ENCODE peak calls at places on chromosome 3, in nine cellular contexts. S is effector CD4-positive, alpha-beta T cell; L is non-pigmented ciliary epithelial cell; N is PC-9; P is brain pericyte; M is EH; O is PC-3; H is amygdala; B is astrocyte of the spinal cord. A is an unnamed sample.

GRCh38 chr3:12897537-12898289 is 56.3 kb upstream of the RPL32 start:
- DNase-seq in N (no peak), S (no peak), B (peak; percentile 14), M (peak; percentile 29), O (peak; percentile 82), L (no peak), H (no peak), P (no peak), A (no peak)

GRCh38 chr3:124839896-124840295 is 47.3 kb downstream of the ITGB5 start:
- DNase-seq in M (no peak), N (no peak), P (no peak), B (no peak), O (no peak), S (no peak), L (no peak), H (no peak), A (no peak)

GRCh38 chr3:31011383-31011782 is 116.9 kb upstream of the GADL1 start:
- DNase-seq in L (no peak), P (peak; percentile 31), B (no peak), N (no peak), O (peak; percentile 79), H (no peak), M (no peak), S (no peak), A (no peak)

GRCh38 chr3:171974986-171975837 is 64.2 kb upstream of the FNDC3B start:
- DNase-seq in B (no peak), L (peak; percentile 76), S (no peak), N (no peak), H (no peak), O (no peak), P (no peak), M (peak; percentile 85), A (no peak)

GRCh38 chr3:67653425-67654098 is 850 bp downstream of the SUCLG2 start:
- DNase-seq in P (no peak), H (no peak), O (peak; percentile 5), M (peak; percentile 35), L (no peak), B (no peak), S (no peak), N (no peak), A (no peak)

GRCh38 chr3:14404396-14405119 is 2.2 kb downstream of the SLC6A6 start:
- DNase-seq in P (no peak), N (no peak), L (no peak), S (no peak), M (no peak), B (no peak), H (no peak), O (no peak), A (no peak)

GRCh38 chr3:173025941-173026340 is 115.1 kb downstream of the SPATA16 start:
- DNase-seq in H (no peak), N (no peak), B (no peak), O (no peak), L (no peak), P (no peak), M (no peak), S (no peak), A (no peak)

GRCh38 chr3:42804831-42805821 is 836 bp upstream of the HIGD1A start:
- DNase-seq in M (no peak), P (no peak), N (no peak), B (peak; percentile 22), L (no peak), O (no peak), S (no peak), H (no peak), A (no peak)

GRCh38 chr3:33007776-33008175 is 56.3 kb downstream of the CCR4 start:
- DNase-seq in N (no peak), B (no peak), P (no peak), S (no peak), M (no peak), H (no peak), L (no peak), O (no peak), A (no peak)

A was measured in CD14-positive monocyte.